ENCODE peak calls at places on chromosomes 4 and X, in nine cellular contexts. One of them, this sample, is unnamed.

GRCh38 chr4:94455081-94455480 is 3.3 kb downstream of the PDLIM5 start:
- DNase-seq in B cell: no peak
- DNase-seq in heart right ventricle: peak
- DNase-seq in astrocyte of the spinal cord: peak
- DNase-seq in uterus: peak
- DNase-seq in upper lobe of left lung: no peak
- DNase-seq in brain microvascular endothelial cell: peak
- DNase-seq in tibial artery: peak
- DNase-seq in upper lobe of right lung: no peak
- DNase-seq in this sample: no peak

GRCh38 chrX:26845051-26845450 is 618.1 kb downstream of the PPP4R3C start:
- DNase-seq in upper lobe of left lung: no peak
- DNase-seq in uterus: no peak
- DNase-seq in astrocyte of the spinal cord: peak
- DNase-seq in brain microvascular endothelial cell: peak
- DNase-seq in tibial artery: no peak
- DNase-seq in B cell: no peak
- DNase-seq in heart right ventricle: no peak
- DNase-seq in upper lobe of right lung: no peak
- DNase-seq in this sample: no peak

GRCh38 chr4:125650557-125650956 is 335.8 kb downstream of the FAT4 start:
- DNase-seq in brain microvascular endothelial cell: no peak
- DNase-seq in uterus: no peak
- DNase-seq in astrocyte of the spinal cord: no peak
- DNase-seq in upper lobe of left lung: no peak
- DNase-seq in B cell: no peak
- DNase-seq in tibial artery: no peak
- DNase-seq in heart right ventricle: no peak
- DNase-seq in upper lobe of right lung: no peak
- DNase-seq in this sample: no peak

GRCh38 chrX:112391313-112391712 is 288.4 kb downstream of the LHFPL1 start:
- DNase-seq in heart right ventricle: no peak
- DNase-seq in B cell: no peak
- DNase-seq in upper lobe of right lung: no peak
- DNase-seq in brain microvascular endothelial cell: no peak
- DNase-seq in uterus: no peak
- DNase-seq in upper lobe of left lung: no peak
- DNase-seq in tibial artery: no peak
- DNase-seq in astrocyte of the spinal cord: no peak
- DNase-seq in this sample: no peak

GRCh38 chrX:68511255-68511654 is 12.4 kb downstream of the YIPF6 start:
- DNase-seq in upper lobe of left lung: no peak
- DNase-seq in B cell: peak
- DNase-seq in upper lobe of right lung: no peak
- DNase-seq in uterus: no peak
- DNase-seq in astrocyte of the spinal cord: peak
- DNase-seq in brain microvascular endothelial cell: peak
- DNase-seq in tibial artery: no peak
- DNase-seq in heart right ventricle: peak
- DNase-seq in this sample: no peak

GRCh38 chrX:107826286-107827136 is 845 bp downstream of the MID2 start:
- DNase-seq in heart right ventricle: peak
- DNase-seq in astrocyte of the spinal cord: peak
- DNase-seq in upper lobe of right lung: peak
- DNase-seq in upper lobe of left lung: peak
- DNase-seq in uterus: peak
- DNase-seq in brain microvascular endothelial cell: peak
- DNase-seq in B cell: peak
- DNase-seq in tibial artery: no peak
- DNase-seq in this sample: no peak

GRCh38 chrX:11944486-11944885 is 186.4 kb downstream of the MSL3 start:
- DNase-seq in brain microvascular endothelial cell: peak
- DNase-seq in astrocyte of the spinal cord: peak
- DNase-seq in B cell: no peak
- DNase-seq in upper lobe of right lung: no peak
- DNase-seq in uterus: no peak
- DNase-seq in tibial artery: no peak
- DNase-seq in upper lobe of left lung: no peak
- DNase-seq in heart right ventricle: no peak
- DNase-seq in this sample: no peak

GRCh38 chr4:15164571-15164970 is 162.3 kb downstream of the CPEB2 start:
- DNase-seq in upper lobe of right lung: no peak
- DNase-seq in heart right ventricle: no peak
- DNase-seq in tibial artery: no peak
- DNase-seq in upper lobe of left lung: no peak
- DNase-seq in astrocyte of the spinal cord: no peak
- DNase-seq in B cell: no peak
- DNase-seq in uterus: no peak
- DNase-seq in brain microvascular endothelial cell: peak
- DNase-seq in this sample: no peak

GRCh38 chrX:51463322-51463721 is 33.1 kb downstream of the NUDT11 start:
- DNase-seq in tibial artery: no peak
- DNase-seq in astrocyte of the spinal cord: no peak
- DNase-seq in upper lobe of left lung: no peak
- DNase-seq in brain microvascular endothelial cell: no peak
- DNase-seq in uterus: no peak
- DNase-seq in upper lobe of right lung: no peak
- DNase-seq in heart right ventricle: no peak
- DNase-seq in B cell: no peak
- DNase-seq in this sample: no peak

GRCh38 chrX:51456814-51457213 is 39.6 kb downstream of the NUDT11 start:
- DNase-seq in astrocyte of the spinal cord: no peak
- DNase-seq in tibial artery: no peak
- DNase-seq in uterus: no peak
- DNase-seq in heart right ventricle: no peak
- DNase-seq in brain microvascular endothelial cell: no peak
- DNase-seq in upper lobe of right lung: no peak
- DNase-seq in upper lobe of left lung: no peak
- DNase-seq in B cell: no peak
- DNase-seq in this sample: no peak

GRCh38 chrX:51456246-51456645 is 40.1 kb downstream of the NUDT11 start:
- DNase-seq in uterus: no peak
- DNase-seq in brain microvascular endothelial cell: no peak
- DNase-seq in tibial artery: no peak
- DNase-seq in heart right ventricle: no peak
- DNase-seq in astrocyte of the spinal cord: no peak
- DNase-seq in B cell: no peak
- DNase-seq in upper lobe of right lung: no peak
- DNase-seq in upper lobe of left lung: no peak
- DNase-seq in this sample: no peak

GRCh38 chrX:51461053-51462050 is 35.0 kb downstream of the NUDT11 start:
- DNase-seq in uterus: no peak
- DNase-seq in astrocyte of the spinal cord: peak
- DNase-seq in upper lobe of left lung: no peak
- DNase-seq in B cell: peak
- DNase-seq in brain microvascular endothelial cell: peak
- DNase-seq in tibial artery: no peak
- DNase-seq in upper lobe of right lung: no peak
- DNase-seq in heart right ventricle: peak
- DNase-seq in this sample: no peak

DNA sequence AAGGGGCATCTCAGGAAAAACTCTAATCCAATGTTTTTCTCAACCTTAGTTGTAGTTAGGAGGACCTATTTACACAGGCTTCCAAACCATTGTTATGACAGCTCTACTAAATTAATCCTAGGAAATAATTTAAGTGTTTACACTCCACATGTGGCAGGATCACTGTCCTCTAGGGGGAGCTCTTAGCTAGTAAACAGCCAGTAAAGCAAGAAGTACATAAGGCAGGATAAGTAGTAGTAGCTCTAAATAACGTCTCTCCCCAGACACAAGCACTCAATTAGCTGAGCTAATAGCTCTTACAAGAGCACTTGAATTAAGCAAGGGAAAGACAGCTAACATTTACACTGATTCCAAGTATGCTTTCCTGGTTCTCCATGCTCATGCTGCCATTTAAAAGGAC is 37.3 kb downstream of the NUDT11 start:
- DNase-seq in tibial artery: no peak
- DNase-seq in upper lobe of right lung: no peak
- DNase-seq in astrocyte of the spinal cord: peak
- DNase-seq in brain microvascular endothelial cell: peak
- DNase-seq in heart right ventricle: no peak
- DNase-seq in uterus: no peak
- DNase-seq in B cell: peak
- DNase-seq in upper lobe of left lung: no peak
- DNase-seq in this sample: no peak
- TF ChIP-seq CTCF in tibial artery: no peak
- TF ChIP-seq CTCF in upper lobe of right lung: peak
- TF ChIP-seq CTCF in astrocyte of the spinal cord: peak
- TF ChIP-seq CTCF in brain microvascular endothelial cell: peak
- TF ChIP-seq CTCF in heart right ventricle: no peak
- TF ChIP-seq CTCF in uterus: no peak
- TF ChIP-seq CTCF in B cell: peak
- TF ChIP-seq CTCF in upper lobe of left lung: no peak
- TF ChIP-seq CTCF in this sample: peak

DNA sequence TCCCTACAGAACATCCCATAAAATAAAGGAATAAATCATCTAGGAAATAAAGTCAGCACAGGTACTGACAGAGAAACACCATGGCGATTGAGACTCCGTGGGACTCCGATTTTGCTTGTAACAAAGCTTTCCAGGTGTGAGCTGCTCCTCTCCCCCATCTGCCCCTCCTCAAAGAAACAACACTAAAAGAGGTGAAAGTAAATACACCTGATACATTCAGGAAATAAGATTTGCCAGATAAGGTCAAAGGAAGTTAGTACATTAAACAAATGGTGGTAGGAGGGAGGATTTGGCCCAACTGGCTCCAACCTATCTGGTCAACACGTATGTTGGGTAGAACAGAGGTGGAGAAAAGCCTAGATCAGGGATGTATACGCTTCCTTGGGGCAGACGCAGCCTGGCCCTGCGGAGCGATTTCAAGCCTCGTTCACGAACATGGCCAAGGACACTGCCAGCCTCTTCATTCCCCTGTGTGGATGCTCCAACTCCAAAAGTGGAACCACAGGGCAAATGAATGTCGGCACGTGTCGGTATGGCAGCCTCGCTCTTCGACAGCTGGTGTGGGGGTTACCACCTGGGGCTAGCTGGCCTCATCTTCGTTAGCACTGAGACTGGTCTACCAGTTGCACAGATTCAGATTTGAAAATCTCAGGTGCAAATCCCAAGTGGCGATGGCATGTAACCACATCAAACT is 162.5 kb downstream of the AFAP1 start:
- DNase-seq in upper lobe of right lung: peak
- DNase-seq in astrocyte of the spinal cord: no peak
- DNase-seq in B cell: no peak
- DNase-seq in heart right ventricle: no peak
- DNase-seq in upper lobe of left lung: no peak
- DNase-seq in brain microvascular endothelial cell: no peak
- DNase-seq in tibial artery: no peak
- DNase-seq in uterus: no peak
- DNase-seq in this sample: peak
- TF ChIP-seq CTCF in upper lobe of right lung: no peak
- TF ChIP-seq CTCF in astrocyte of the spinal cord: no peak
- TF ChIP-seq CTCF in B cell: no peak
- TF ChIP-seq CTCF in heart right ventricle: no peak
- TF ChIP-seq CTCF in upper lobe of left lung: no peak
- TF ChIP-seq CTCF in brain microvascular endothelial cell: no peak
- TF ChIP-seq CTCF in tibial artery: no peak
- TF ChIP-seq CTCF in uterus: no peak
- TF ChIP-seq CTCF in this sample: no peak

DNA sequence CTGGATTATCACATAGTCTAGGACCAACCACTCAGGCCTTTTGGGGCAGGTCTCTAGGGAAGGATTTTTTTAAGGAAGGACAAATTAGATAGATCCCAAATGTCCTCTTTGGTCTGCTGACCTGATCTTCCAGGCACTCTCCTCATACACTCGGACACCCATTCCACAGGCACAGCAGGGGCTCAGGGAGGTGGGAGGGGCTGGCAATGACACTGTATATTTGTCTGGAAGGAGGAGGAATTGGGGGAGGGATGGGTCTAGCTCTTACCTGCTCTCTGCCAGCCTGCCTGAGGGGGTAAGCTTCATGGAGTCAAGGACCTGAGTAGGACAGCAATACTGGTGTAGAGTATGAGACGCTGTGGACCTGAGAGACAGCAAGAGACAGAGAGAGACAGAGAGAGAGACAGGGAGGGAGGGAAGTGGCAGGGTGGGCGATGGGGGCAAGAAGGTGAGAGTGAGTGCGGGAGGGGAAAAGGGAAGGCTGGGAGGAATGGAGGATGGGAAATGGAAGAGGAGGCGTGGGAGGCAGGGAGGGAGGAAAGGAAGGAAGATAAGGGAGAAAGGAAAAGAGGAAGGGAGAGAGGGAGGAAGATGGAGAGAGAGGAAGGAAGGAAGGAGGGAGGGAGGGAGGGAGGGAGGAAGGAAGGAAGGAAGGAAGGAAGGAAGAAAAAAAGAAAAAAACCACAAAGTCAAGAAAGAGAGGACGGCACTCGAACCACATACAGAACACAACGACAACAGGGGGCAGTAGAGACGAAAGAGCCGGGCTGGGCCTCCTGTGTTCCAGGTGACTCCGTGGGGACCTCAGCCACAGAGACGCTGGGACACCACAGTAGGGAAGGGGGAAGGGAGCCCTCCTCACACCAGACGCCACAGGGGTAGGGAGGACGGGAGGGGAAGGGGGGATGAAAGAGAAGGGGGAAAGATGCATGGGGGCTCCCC is 1.8 kb downstream of the IQSEC2 start:
- DNase-seq in uterus: no peak
- DNase-seq in brain microvascular endothelial cell: no peak
- DNase-seq in B cell: peak
- DNase-seq in upper lobe of right lung: no peak
- DNase-seq in upper lobe of left lung: no peak
- DNase-seq in tibial artery: no peak
- DNase-seq in astrocyte of the spinal cord: no peak
- DNase-seq in heart right ventricle: no peak
- DNase-seq in this sample: no peak
- TF ChIP-seq CTCF in uterus: no peak
- TF ChIP-seq CTCF in brain microvascular endothelial cell: peak
- TF ChIP-seq CTCF in B cell: no peak
- TF ChIP-seq CTCF in upper lobe of right lung: no peak
- TF ChIP-seq CTCF in upper lobe of left lung: no peak
- TF ChIP-seq CTCF in tibial artery: no peak
- TF ChIP-seq CTCF in astrocyte of the spinal cord: peak
- TF ChIP-seq CTCF in heart right ventricle: no peak
- TF ChIP-seq CTCF in this sample: peak

GRCh38 chrX:132489256-132490085 is 633 bp upstream of the MBNL3 start:
- DNase-seq in brain microvascular endothelial cell: no peak
- DNase-seq in astrocyte of the spinal cord: peak
- DNase-seq in tibial artery: peak
- DNase-seq in heart right ventricle: peak
- DNase-seq in upper lobe of left lung: peak
- DNase-seq in upper lobe of right lung: peak
- DNase-seq in uterus: peak
- DNase-seq in B cell: peak
- DNase-seq in this sample: peak

GRCh38 chrX:132491191-132491590 is 2.4 kb upstream of the MBNL3 start:
- DNase-seq in upper lobe of right lung: no peak
- DNase-seq in tibial artery: no peak
- DNase-seq in heart right ventricle: no peak
- DNase-seq in upper lobe of left lung: no peak
- DNase-seq in B cell: peak
- DNase-seq in astrocyte of the spinal cord: no peak
- DNase-seq in brain microvascular endothelial cell: no peak
- DNase-seq in uterus: no peak
- DNase-seq in this sample: no peak

GRCh38 chrX:132488092-132488749 is 617 bp downstream of the MBNL3 start:
- DNase-seq in brain microvascular endothelial cell: no peak
- DNase-seq in B cell: peak
- DNase-seq in upper lobe of left lung: no peak
- DNase-seq in tibial artery: no peak
- DNase-seq in uterus: no peak
- DNase-seq in astrocyte of the spinal cord: peak
- DNase-seq in heart right ventricle: no peak
- DNase-seq in upper lobe of right lung: no peak
- DNase-seq in this sample: no peak

GRCh38 chrX:132488819-132489255 is at the start of gene MBNL3:
- DNase-seq in upper lobe of left lung: peak
- DNase-seq in uterus: no peak
- DNase-seq in astrocyte of the spinal cord: peak
- DNase-seq in brain microvascular endothelial cell: no peak
- DNase-seq in tibial artery: peak
- DNase-seq in B cell: peak
- DNase-seq in heart right ventricle: peak
- DNase-seq in upper lobe of right lung: peak
- DNase-seq in this sample: peak

DNA sequence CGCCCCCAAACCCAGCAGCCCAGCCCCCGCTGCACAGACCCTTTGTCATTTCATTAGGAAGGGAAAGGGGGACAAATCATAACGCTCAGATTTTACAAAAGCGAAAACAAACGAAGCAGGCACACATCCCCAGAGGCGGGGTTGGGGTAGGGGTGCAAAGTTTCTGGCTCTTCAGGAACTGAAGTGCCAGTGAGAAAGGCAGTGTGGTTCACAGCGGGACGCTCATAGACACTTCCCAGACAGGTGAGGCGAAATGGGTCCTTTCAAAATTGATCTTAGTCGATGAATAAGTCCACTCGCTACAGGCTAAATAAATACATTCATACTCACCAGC is 1.2 kb upstream of the MBNL3 start:
- DNase-seq in upper lobe of left lung: no peak
- DNase-seq in upper lobe of right lung: no peak
- DNase-seq in astrocyte of the spinal cord: no peak
- DNase-seq in tibial artery: no peak
- DNase-seq in B cell: no peak
- DNase-seq in brain microvascular endothelial cell: no peak
- DNase-seq in uterus: no peak
- DNase-seq in heart right ventricle: no peak
- DNase-seq in this sample: no peak
- TF ChIP-seq CTCF in upper lobe of left lung: no peak
- TF ChIP-seq CTCF in upper lobe of right lung: no peak
- TF ChIP-seq CTCF in astrocyte of the spinal cord: no peak
- TF ChIP-seq CTCF in tibial artery: no peak
- TF ChIP-seq CTCF in B cell: no peak
- TF ChIP-seq CTCF in brain microvascular endothelial cell: no peak
- TF ChIP-seq CTCF in uterus: no peak
- TF ChIP-seq CTCF in heart right ventricle: no peak
- TF ChIP-seq CTCF in this sample: no peak